ENCODE peak calls at places on chromosomes 7 and 10, in six cellular contexts. D is HepG2, O is kidney, E is B cell, J is AG08396, B is cerebellar nuclear complex. P is an unnamed sample.

GRCh38 chr7:82699773-82700186 is 256.2 kb upstream of the CACNA2D1 start:
- DNase-seq in D (no peak), O (no peak), E (no peak), J (no peak), B (no peak), P (no peak)

GRCh38 chr7:101795461-101795860 is 22.0 kb upstream of the CUX1 start:
- DNase-seq in D (no peak), O (no peak), E (no peak), J (no peak), B (no peak), P (peak)

GRCh38 chr7:17195576-17195975 is 102.9 kb upstream of the AHR start:
- DNase-seq in D (no peak), O (no peak), E (no peak), J (no peak), B (no peak), P (no peak)

GRCh38 chr7:45645141-45645969 is 71.2 kb downstream of the ADCY1 start:
- DNase-seq in D (no peak), O (no peak), E (no peak), J (no peak), B (no peak), P (no peak)

GRCh38 chr10:43396928-43397624 is 11.9 kb downstream of the HNRNPF start:
- DNase-seq in D (peak), O (peak), E (peak), J (peak), B (peak), P (peak)

GRCh38 chr10:110500515-110500905 is 2.8 kb downstream of the DUSP5 start:
- DNase-seq in D (no peak), O (peak), E (no peak), J (peak), B (no peak), P (no peak)

GRCh38 chr7:35252584-35252983 is 1.3 kb downstream of the TBX20 start:
- DNase-seq in D (no peak), O (no peak), E (no peak), J (no peak), B (no peak), P (no peak)

GRCh38 chr10:133342942-133343341 is 4.2 kb upstream of the PRAP1 start:
- DNase-seq in D (no peak), O (no peak), E (no peak), J (no peak), B (no peak), P (no peak)

GRCh38 chr10:49569031-49569765 is 30.3 kb upstream of the ERCC6 start:
- DNase-seq in D (no peak), O (no peak), E (no peak), J (no peak), B (no peak), P (no peak)

GRCh38 chr7:137755846-137756685 is 90.7 kb downstream of the DGKI start:
- DNase-seq in D (no peak), O (no peak), E (no peak), J (no peak), B (no peak), P (no peak)

GRCh38 chr10:42933454-42934340 is 143.2 kb upstream of the RET start:
- DNase-seq in D (no peak), O (no peak), E (no peak), J (no peak), B (no peak), P (no peak)

GRCh38 chr10:129309565-129309964 is 157.5 kb upstream of the MGMT start:
- DNase-seq in D (no peak), O (no peak), E (no peak), J (no peak), B (no peak), P (no peak)

GRCh38 chr10:69891057-69891617 is 89.4 kb downstream of the COL13A1 start:
- DNase-seq in D (no peak), O (peak), E (no peak), J (no peak), B (no peak), P (no peak)

GRCh38 chr10:71795248-71795647 is 21.9 kb upstream of the VSIR start:
- DNase-seq in D (no peak), O (no peak), E (no peak), J (peak), B (no peak), P (no peak)

GRCh38 chr7:22635349-22635748 is 91.7 kb upstream of the IL6 start:
- DNase-seq in D (no peak), O (no peak), E (no peak), J (no peak), B (no peak), P (no peak)

GRCh38 chr10:49119746-49120145 is 4.4 kb upstream of the VSTM4 start:
- DNase-seq in D (no peak), O (no peak), E (no peak), J (no peak), B (no peak), P (no peak)

GRCh38 chr10:4847580-4848020 is 21.6 kb downstream of the AKR1E2 start:
- DNase-seq in D (no peak), O (no peak), E (no peak), J (peak), B (no peak), P (no peak)

GRCh38 chr7:44287488-44288380 is 37.7 kb downstream of the CAMK2B start:
- DNase-seq in D (no peak), O (peak), E (no peak), J (no peak), B (no peak), P (peak)

GRCh38 chr10:113424984-113425383 is 127.9 kb upstream of the HABP2 start:
- DNase-seq in D (no peak), O (no peak), E (no peak), J (no peak), B (no peak), P (no peak)

GRCh38 chr7:100865372-100865911 is 1.7 kb upstream of the TRIP6 start:
- DNase-seq in D (no peak), O (no peak), E (no peak), J (no peak), B (no peak), P (no peak)

GRCh38 chr10:59970396-59971368 is 64.3 kb upstream of the CCDC6 start:
- DNase-seq in D (no peak), O (no peak), E (no peak), J (no peak), B (no peak), P (no peak)

GRCh38 chr7:43204081-43204480 is 91.6 kb downstream of the HECW1 start:
- DNase-seq in D (no peak), O (no peak), E (no peak), J (peak), B (no peak), P (no peak)

GRCh38 chr10:104054430-104054829 is 31.2 kb downstream of the COL17A1 start:
- DNase-seq in D (no peak), O (no peak), E (no peak), J (peak), B (no peak), P (no peak)

GRCh38 chr7:157347217-157347904 is 10.6 kb downstream of the DNAJB6 start:
- DNase-seq in D (no peak), O (no peak), E (no peak), J (peak), B (no peak), P (peak)

GRCh38 chr7:1754345-1754908 is 84.3 kb downstream of the ELFN1 start:
- DNase-seq in D (no peak), O (no peak), E (peak), J (no peak), B (no peak), P (no peak)

GRCh38 chr10:3239066-3239919 is 66.7 kb upstream of the PITRM1 start:
- DNase-seq in D (peak), O (peak), E (peak), J (peak), B (no peak), P (no peak)

GRCh38 chr7:41504581-41504980 is 198.3 kb downstream of the INHBA start:
- DNase-seq in D (no peak), O (no peak), E (no peak), J (no peak), B (no peak), P (no peak)

GRCh38 chr10:12597800-12598750 is 248.7 kb downstream of the CAMK1D start:
- DNase-seq in D (no peak), O (no peak), E (no peak), J (no peak), B (no peak), P (no peak)

GRCh38 chr7:54904130-54904529 is 114.7 kb upstream of the EGFR start:
- DNase-seq in D (no peak), O (no peak), E (no peak), J (peak), B (no peak), P (no peak)

GRCh38 chr7:112504093-112504695 is 23.4 kb downstream of the LSMEM1 start:
- DNase-seq in D (no peak), O (no peak), E (no peak), J (no peak), B (no peak), P (no peak)

GRCh38 chr7:151175793-151176311 is 8.4 kb upstream of the GBX1 start:
- DNase-seq in D (no peak), O (no peak), E (no peak), J (no peak), B (no peak), P (no peak)

GRCh38 chr7:29170781-29171180 is 23.8 kb upstream of the CHN2 start:
- DNase-seq in D (no peak), O (no peak), E (no peak), J (no peak), B (no peak), P (no peak)

GRCh38 chr10:130200156-130201042 is 64.2 kb downstream of the GLRX3 start:
- DNase-seq in D (peak), O (no peak), E (no peak), J (no peak), B (no peak), P (no peak)

P was measured in chondrocyte.